ENCODE peak calls at places on chromosome 19, in ten cellular contexts. A is caudate nucleus; R is neural progenitor cell; D is mesenchymal stem cell; P is pancreas; O is CD4-positive, alpha-beta T cell; L is Karpas-422; Z is keratinocyte; Y is lower lobe of right lung; X is mesendoderm. H is an unnamed sample.

GRCh38 chr19:17841810-17842662 is 5.7 kb downstream of the JAK3 start:
- DNase-seq in X (peak), P (peak), Z (peak), A (peak), L (peak), D (peak), R (peak), O (peak), Y (peak), H (peak)

GRCh38 chr19:2167896-2168618 is 4.3 kb downstream of the DOT1L start:
- DNase-seq in Y (peak), R (no peak), Z (no peak), P (peak), L (peak), A (peak), D (peak), O (no peak), X (no peak), H (peak)

GRCh38 chr19:48487944-48488343 is 18.8 kb downstream of the CYTH2 start:
- DNase-seq in D (peak), X (no peak), Y (no peak), Z (peak), L (no peak), A (no peak), P (peak), R (no peak), O (no peak), H (peak)

GRCh38 chr19:35525873-35526272 is 2.2 kb downstream of the SBSN start:
- DNase-seq in A (no peak), P (no peak), Z (no peak), X (no peak), L (no peak), Y (no peak), O (no peak), D (no peak), R (no peak), H (no peak)

GRCh38 chr19:52398091-52398461 is 427 bp downstream of the ZNF528 start:
- DNase-seq in L (no peak), A (no peak), Y (no peak), Z (no peak), D (no peak), O (no peak), P (peak), R (peak), X (no peak), H (no peak)

GRCh38 chr19:18453269-18454024 is 15.5 kb upstream of the ISYNA1 start:
- DNase-seq in P (no peak), Y (no peak), R (no peak), L (no peak), O (no peak), D (peak), X (no peak), Z (no peak), A (no peak), H (no peak)

GRCh38 chr19:24053601-24054000 is 33.4 kb upstream of the ZNF254 start:
- DNase-seq in Y (no peak), O (no peak), R (no peak), Z (no peak), L (no peak), P (no peak), D (no peak), X (no peak), A (no peak), H (no peak)

GRCh38 chr19:34041922-34042521 is 130.3 kb upstream of the LSM14A start:
- DNase-seq in A (peak), P (peak), X (peak), Y (peak), D (no peak), Z (no peak), R (peak), L (peak), O (peak), H (peak)

GRCh38 chr19:35027851-35028599 is 2.2 kb upstream of the SCN1B start:
- DNase-seq in Z (no peak), R (no peak), Y (no peak), D (no peak), X (peak), P (no peak), L (no peak), O (no peak), A (no peak), H (no peak)

GRCh38 chr19:28454083-28454482 is 758.9 kb downstream of the UQCRFS1 start:
- DNase-seq in O (no peak), Y (no peak), A (no peak), L (no peak), R (no peak), X (peak), Z (no peak), P (no peak), D (no peak), H (no peak)

GRCh38 chr19:9881720-9882119 is 46.6 kb downstream of the PIN1 start:
- DNase-seq in L (no peak), D (no peak), P (no peak), A (no peak), Y (no peak), O (no peak), X (no peak), R (no peak), Z (no peak), H (no peak)

GRCh38 chr19:4390862-4391693 is 9.3 kb downstream of the SH3GL1 start:
- DNase-seq in Y (no peak), O (no peak), A (no peak), X (no peak), P (no peak), Z (no peak), L (no peak), R (no peak), D (no peak), H (no peak)

GRCh38 chr19:47663911-47664771 is 49.1 kb upstream of the EHD2 start:
- DNase-seq in A (peak), Z (no peak), L (no peak), X (peak), Y (peak), R (no peak), P (peak), O (no peak), D (peak), H (peak)

GRCh38 chr19:32692727-32693061 is 1.1 kb downstream of the NUDT19 start:
- DNase-seq in Y (no peak), X (no peak), A (no peak), Z (no peak), L (no peak), O (no peak), R (no peak), P (no peak), D (no peak), H (no peak)

GRCh38 chr19:19111138-19111835 is 27.0 kb downstream of the TMEM161A start:
- DNase-seq in X (no peak), Z (no peak), Y (no peak), A (no peak), O (no peak), P (no peak), D (no peak), R (no peak), L (no peak), H (no peak)

GRCh38 chr19:35266904-35267817 is 1.6 kb upstream of the USF2 start:
- DNase-seq in D (peak), Z (no peak), R (peak), X (peak), P (peak), Y (peak), A (no peak), O (peak), L (peak), H (peak)

GRCh38 chr19:32824906-32825608 is 44.5 kb downstream of the SLC7A9 start:
- DNase-seq in L (peak), R (peak), Z (no peak), P (no peak), A (no peak), D (no peak), Y (no peak), X (peak), O (no peak), H (no peak)

DNA sequence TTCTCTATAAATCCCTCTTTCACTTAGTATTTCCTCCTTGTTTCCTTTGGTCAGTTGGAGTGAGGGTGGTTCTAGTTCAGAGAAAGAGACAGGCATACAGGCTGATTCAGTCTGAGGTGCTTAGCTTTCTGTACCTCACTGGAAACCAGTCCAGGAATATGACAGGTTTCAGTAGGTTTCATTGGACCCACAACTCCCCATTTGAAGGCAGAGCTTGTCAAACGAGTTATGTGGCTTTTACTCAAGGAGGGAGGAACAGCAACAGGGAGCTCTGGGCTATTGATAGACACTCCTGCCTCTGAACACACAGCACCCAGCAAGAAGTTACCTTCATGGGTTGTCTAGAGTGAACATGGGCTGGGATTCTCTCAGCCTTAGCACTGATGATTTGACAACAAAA is 14.5 kb downstream of the ACTN4 start:
- DNase-seq in Y (no peak), X (peak), D (no peak), O (no peak), R (no peak), L (no peak), A (no peak), Z (no peak), P (peak), H (no peak)
- H3K27ac ChIP-seq in Y (peak), X (no peak), D (peak), O (no peak), R (no peak), L (no peak), A (peak), Z (peak), P (peak), H (peak)

GRCh38 chr19:954272-954671 is 28.4 kb downstream of the ARID3A start:
- DNase-seq in P (no peak), Y (no peak), X (peak), R (no peak), Z (no peak), L (no peak), D (no peak), O (no peak), A (no peak), H (no peak)

GRCh38 chr19:952049-952679 is 26.3 kb downstream of the ARID3A start:
- DNase-seq in P (no peak), Z (no peak), O (no peak), A (no peak), D (no peak), X (peak), R (no peak), L (no peak), Y (no peak), H (no peak)

GRCh38 chr19:953501-954271 is 27.9 kb downstream of the ARID3A start:
- DNase-seq in L (no peak), P (no peak), Y (no peak), A (no peak), D (no peak), Z (no peak), O (no peak), X (peak), R (peak), H (no peak)

GRCh38 chr19:954672-955494 is 29.0 kb downstream of the ARID3A start:
- DNase-seq in D (peak), O (no peak), Z (no peak), L (peak), R (peak), A (no peak), Y (no peak), P (no peak), X (peak), H (no peak)

GRCh38 chr19:952680-953500 is 27.1 kb downstream of the ARID3A start:
- DNase-seq in D (peak), A (no peak), Y (no peak), Z (no peak), O (peak), P (peak), L (no peak), X (peak), R (no peak), H (no peak)
- H3K27ac ChIP-seq in D (peak), A (no peak), Y (peak), Z (no peak), O (no peak), P (peak), L (no peak), X (peak), R (peak), H (no peak)

GRCh38 chr19:46191972-46192371 is 37.6 kb upstream of the IGFL1 start:
- DNase-seq in A (no peak), Z (no peak), X (no peak), Y (no peak), P (no peak), O (no peak), D (no peak), L (no peak), R (no peak), H (no peak)

GRCh38 chr19:46191356-46191755 is 38.2 kb upstream of the IGFL1 start:
- DNase-seq in X (no peak), D (no peak), R (no peak), P (no peak), O (no peak), L (no peak), A (no peak), Y (no peak), Z (no peak), H (no peak)

GRCh38 chr19:46192990-46193650 is 36.4 kb upstream of the IGFL1 start:
- DNase-seq in Z (no peak), D (peak), X (peak), L (no peak), P (no peak), O (no peak), Y (no peak), A (no peak), R (no peak), H (no peak)

GRCh38 chr19:46195104-46195503 is 34.4 kb upstream of the IGFL1 start:
- DNase-seq in O (no peak), Y (no peak), X (no peak), A (no peak), R (no peak), P (no peak), D (no peak), Z (no peak), L (no peak), H (no peak)

GRCh38 chr19:46193678-46194077 is 35.9 kb upstream of the IGFL1 start:
- DNase-seq in R (no peak), A (no peak), P (no peak), Z (no peak), Y (no peak), X (no peak), D (peak), L (no peak), O (no peak), H (no peak)
- H3K27ac ChIP-seq in R (no peak), A (no peak), P (no peak), Z (no peak), Y (no peak), X (no peak), D (no peak), L (no peak), O (no peak), H (no peak)

DNA sequence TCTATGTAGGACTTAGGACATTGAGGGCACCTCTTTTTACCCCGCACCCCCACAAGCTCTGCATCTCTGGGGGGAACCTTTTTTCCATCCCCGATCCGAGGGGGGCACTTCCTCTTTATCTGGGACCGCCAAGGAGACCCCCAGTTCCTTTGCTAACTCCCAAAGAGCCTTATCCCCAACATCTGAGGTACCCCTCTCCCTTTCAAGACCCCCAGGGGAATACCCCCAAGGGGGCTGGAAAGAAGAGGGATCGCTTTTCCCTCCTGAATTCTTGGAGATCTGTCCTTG is 1.1 kb downstream of the TNFSF9 start:
- DNase-seq in D (no peak), R (no peak), L (no peak), Y (no peak), P (no peak), O (no peak), Z (no peak), A (no peak), X (no peak), H (no peak)
- H3K27ac ChIP-seq in D (no peak), R (no peak), L (no peak), Y (peak), P (no peak), O (no peak), Z (peak), A (no peak), X (no peak), H (no peak)

GRCh38 chr19:49690656-49691242 is at the start of gene CPT1C:
- DNase-seq in R (peak), X (peak), A (peak), O (peak), D (peak), P (peak), Z (no peak), L (peak), Y (peak), H (peak)
- H3K27ac ChIP-seq in R (peak), X (peak), A (peak), O (no peak), D (no peak), P (peak), Z (no peak), L (no peak), Y (peak), H (peak)

DNA sequence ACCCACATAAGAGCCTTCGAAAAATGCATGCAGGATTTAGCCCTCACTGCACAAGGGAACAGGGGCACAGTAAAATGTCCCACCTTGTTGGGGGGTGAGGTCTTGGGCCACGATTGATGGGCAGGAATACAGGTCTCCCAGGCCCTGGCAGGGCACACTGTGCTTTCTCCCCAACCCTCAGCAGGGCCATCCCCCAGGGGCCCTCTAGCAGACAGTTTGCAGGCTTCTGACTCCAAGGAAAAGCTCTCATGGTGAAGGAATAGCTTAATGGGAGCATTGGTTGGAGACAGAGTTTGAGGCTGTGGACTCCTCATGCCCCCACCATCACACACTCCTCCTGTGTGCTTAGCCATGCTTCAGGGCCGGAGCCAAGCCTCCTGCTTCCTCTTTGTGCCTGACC is 484.6 kb downstream of the ZNF536 start:
- DNase-seq in D (no peak), P (no peak), R (no peak), A (no peak), O (no peak), Z (no peak), X (no peak), L (no peak), Y (no peak), H (no peak)
- H3K27ac ChIP-seq in D (no peak), P (no peak), R (no peak), A (no peak), O (no peak), Z (no peak), X (no peak), L (no peak), Y (no peak), H (no peak)

GRCh38 chr19:43672061-43672679 is 2.2 kb upstream of the PLAUR start:
- DNase-seq in L (no peak), A (no peak), X (peak), P (no peak), Z (no peak), D (no peak), Y (no peak), R (peak), O (no peak), H (no peak)
- H3K27ac ChIP-seq in L (no peak), A (no peak), X (no peak), P (no peak), Z (no peak), D (no peak), Y (peak), R (no peak), O (no peak), H (no peak)

H was measured in left ventricle myocardium inferior.